ENCODE peak calls at places on chromosomes 12 and 14, in four cellular contexts. Q, X, E and S are unnamed samples.

GRCh38 chr12:12207746-12208145 is 59.1 kb downstream of the LRP6 start:
- DNase-seq in E (no peak), Q (peak), X (no peak), S (no peak)

GRCh38 chr12:52250048-52250990 is 17.3 kb downstream of the KRT7 start:
- DNase-seq in E (peak), X (peak), Q (no peak), S (no peak)

GRCh38 chr12:118055144-118055557 is 5.8 kb downstream of the WSB2 start:
- DNase-seq in Q (peak), E (peak), X (peak), S (peak)

GRCh38 chr14:100654025-100654813 is 67.0 kb upstream of the BEGAIN start:
- DNase-seq in E (no peak), X (no peak), Q (no peak), S (no peak)

GRCh38 chr12:108442910-108443309 is 72.2 kb upstream of the FICD start:
- DNase-seq in Q (no peak), E (no peak), X (no peak), S (no peak)

GRCh38 chr12:53169644-53170043 is 10.9 kb upstream of the ZNF740 start:
- DNase-seq in E (no peak), Q (no peak), X (no peak), S (no peak)

GRCh38 chr14:72549848-72550247 is 344.1 kb downstream of the DPF3 start:
- DNase-seq in E (no peak), Q (no peak), X (no peak), S (no peak)

GRCh38 chr12:112836736-112837628 is 45.4 kb downstream of the RPH3A start:
- DNase-seq in E (no peak), X (no peak), Q (no peak), S (no peak)

GRCh38 chr14:61601923-61602732 is 93.2 kb upstream of the HIF1A start:
- DNase-seq in E (no peak), Q (no peak), X (no peak), S (no peak)

GRCh38 chr12:49501895-49502294 is 36.9 kb upstream of the KCNH3 start:
- DNase-seq in X (no peak), Q (no peak), E (no peak), S (no peak)

GRCh38 chr14:65840118-65840751 is 427.7 kb downstream of the FUT8 start:
- DNase-seq in Q (no peak), X (no peak), E (no peak), S (no peak)

GRCh38 chr14:60648169-60648933 is 926 bp downstream of the SIX1 start:
- DNase-seq in E (peak), Q (no peak), X (peak), S (no peak)

GRCh38 chr12:64522807-64523206 is 70.9 kb downstream of the TBK1 start:
- DNase-seq in X (no peak), E (no peak), Q (no peak), S (no peak)

GRCh38 chr12:88336071-88336768 is 194.1 kb downstream of the TMTC3 start:
- DNase-seq in Q (no peak), X (peak), E (no peak), S (no peak)

GRCh38 chr14:76271371-76271770 is 104.6 kb upstream of the ESRRB start:
- DNase-seq in Q (no peak), E (no peak), X (no peak), S (no peak)

GRCh38 chr14:32468955-32469354 is 139.9 kb downstream of the AKAP6 start:
- DNase-seq in Q (peak), X (no peak), E (no peak), S (peak)

GRCh38 chr12:117680311-117680710 is 288.5 kb downstream of the KSR2 start:
- DNase-seq in X (no peak), E (no peak), Q (no peak), S (no peak)

GRCh38 chr12:85445060-85445938 is 165.3 kb downstream of the ALX1 start:
- DNase-seq in Q (peak), E (no peak), X (no peak), S (no peak)

GRCh38 chr12:62684586-62685295 is 218.1 kb downstream of the MON2 start:
- DNase-seq in X (no peak), E (no peak), Q (no peak), S (no peak)

GRCh38 chr14:68181395-68182326 is 362.1 kb downstream of the RAD51B start:
- DNase-seq in E (peak), Q (peak), X (no peak), S (peak)

GRCh38 chr12:55072093-55072492 is 52.3 kb downstream of the NEUROD4 start:
- DNase-seq in Q (no peak), E (peak), X (peak), S (peak)

GRCh38 chr12:104741072-104741471 is 217.0 kb downstream of the SLC41A2 start:
- DNase-seq in Q (no peak), X (no peak), E (no peak), S (no peak)

GRCh38 chr14:98564541-98564940 is 707.5 kb downstream of the BCL11B start:
- DNase-seq in X (no peak), E (no peak), Q (no peak), S (no peak)

GRCh38 chr14:65650843-65651242 is 238.3 kb downstream of the FUT8 start:
- DNase-seq in X (no peak), E (no peak), Q (no peak), S (no peak)

GRCh38 chr14:85607571-85608219 is 77.8 kb downstream of the FLRT2 start:
- DNase-seq in E (no peak), Q (no peak), X (no peak), S (no peak)

GRCh38 chr12:49636979-49637378 is 13.6 kb downstream of the PRPF40B start:
- DNase-seq in Q (peak), E (peak), X (peak), S (peak)

GRCh38 chr12:110622582-110622981 is 8.7 kb downstream of the TCTN1 start:
- DNase-seq in Q (no peak), X (no peak), E (no peak), S (no peak)

GRCh38 chr14:35332517-35333346 is 40.5 kb downstream of the PSMA6 start:
- DNase-seq in X (peak), E (peak), Q (peak), S (peak)

GRCh38 chr12:111803851-111804250 is 37.1 kb downstream of the ALDH2 start:
- DNase-seq in E (peak), Q (no peak), X (no peak), S (no peak)

GRCh38 chr14:81125536-81125935 is 95.2 kb downstream of the GTF2A1 start:
- DNase-seq in Q (peak), E (no peak), X (no peak), S (no peak)

GRCh38 chr14:89012272-89013097 is 188.0 kb downstream of the TTC8 start:
- DNase-seq in X (no peak), Q (no peak), E (no peak), S (no peak)

GRCh38 chr12:64404470-64405446 is 566 bp downstream of the XPOT start:
- DNase-seq in Q (peak), X (peak), E (peak), S (peak)

GRCh38 chr12:116015525-116015924 is 262.0 kb downstream of the MED13L start:
- DNase-seq in X (no peak), E (peak), Q (peak), S (peak)

GRCh38 chr14:103008768-103009342 is 48.5 kb downstream of the CDC42BPB start:
- DNase-seq in Q (no peak), E (no peak), X (no peak), S (no peak)

GRCh38 chr12:76072568-76072967 is 11.9 kb downstream of the NAP1L1 start:
- DNase-seq in Q (no peak), E (no peak), X (no peak), S (no peak)

GRCh38 chr14:103679351-103679750 is 35.9 kb downstream of the XRCC3 start:
- DNase-seq in E (peak), Q (no peak), X (peak), S (peak)

GRCh38 chr12:47725893-47726292 is 603 bp upstream of the ENDOU start:
- DNase-seq in Q (no peak), X (no peak), E (peak), S (no peak)